ENCODE peak calls at places on chromosomes 3 and 15, in five cellular contexts. U is H9, D is tibial nerve, Q is MM.1S, Y is PC-3. E is an unnamed sample.

GRCh38 chr3:64056616-64057165 is 33.4 kb upstream of the PSMD6 start:
- DNase-seq in Y (peak), D (no peak), U (no peak), Q (no peak), E (no peak)

GRCh38 chr3:44584646-44585501 is at the start of gene ZNF660:
- DNase-seq in D (no peak), U (peak), Q (no peak), Y (peak), E (peak)

GRCh38 chr3:62178032-62178431 is 195.3 kb downstream of the FEZF2 start:
- DNase-seq in U (no peak), D (no peak), Q (no peak), Y (no peak), E (no peak)

GRCh38 chr15:76203346-76203745 is 107.9 kb downstream of the ETFA start:
- DNase-seq in D (no peak), U (no peak), Y (no peak), Q (no peak), E (no peak)

GRCh38 chr3:66379565-66379964 is 121.3 kb downstream of the LRIG1 start:
- DNase-seq in Q (no peak), Y (no peak), U (peak), D (no peak), E (no peak)

GRCh38 chr3:43894176-43895049 is 203.7 kb downstream of the ABHD5 start:
- DNase-seq in Q (peak), U (peak), Y (no peak), D (no peak), E (no peak)

GRCh38 chr3:72727726-72728125 is 120.5 kb downstream of the SHQ1 start:
- DNase-seq in Y (no peak), Q (no peak), U (no peak), D (no peak), E (no peak)

GRCh38 chr3:104526901-104527401 is 839.8 kb upstream of the ALCAM start:
- DNase-seq in Y (no peak), Q (peak), D (no peak), U (no peak), E (no peak)

GRCh38 chr15:42035362-42035761 is 14.5 kb upstream of the PLA2G4E start:
- DNase-seq in U (peak), Y (peak), D (no peak), Q (peak), E (no peak)

GRCh38 chr15:63381301-63382192 is at the start of gene CA12:
- DNase-seq in D (no peak), Y (peak), U (peak), Q (no peak), E (peak)

GRCh38 chr15:73550190-73550589 is 83.0 kb downstream of the NPTN start:
- DNase-seq in Y (no peak), U (no peak), Q (no peak), D (no peak), E (no peak)

GRCh38 chr3:78086150-78086549 is 1046.3 kb downstream of the ROBO2 start:
- DNase-seq in U (no peak), Y (peak), D (no peak), Q (no peak), E (no peak)

GRCh38 chr3:184727357-184728060 is 15.6 kb upstream of the MAGEF1 start:
- DNase-seq in U (peak), Q (peak), Y (peak), D (peak), E (no peak)

GRCh38 chr3:65020233-65020632 is 332.4 kb upstream of the ADAMTS9 start:
- DNase-seq in Y (no peak), U (no peak), Q (no peak), D (no peak), E (no peak)

GRCh38 chr3:114902691-114903101 is 244.4 kb downstream of the ZBTB20 start:
- DNase-seq in U (peak), Y (no peak), D (no peak), Q (no peak), E (no peak)

GRCh38 chr3:53493997-53494791 is at the start of gene CACNA1D:
- DNase-seq in D (no peak), Y (no peak), Q (peak), U (peak), E (no peak)

GRCh38 chr15:58546635-58547627 is 115.1 kb downstream of the LIPC start:
- DNase-seq in D (no peak), U (no peak), Q (no peak), Y (peak), E (no peak)
- H3K27ac ChIP-seq in D (peak), U (no peak), Q (no peak), Y (peak), E (no peak)

DNA sequence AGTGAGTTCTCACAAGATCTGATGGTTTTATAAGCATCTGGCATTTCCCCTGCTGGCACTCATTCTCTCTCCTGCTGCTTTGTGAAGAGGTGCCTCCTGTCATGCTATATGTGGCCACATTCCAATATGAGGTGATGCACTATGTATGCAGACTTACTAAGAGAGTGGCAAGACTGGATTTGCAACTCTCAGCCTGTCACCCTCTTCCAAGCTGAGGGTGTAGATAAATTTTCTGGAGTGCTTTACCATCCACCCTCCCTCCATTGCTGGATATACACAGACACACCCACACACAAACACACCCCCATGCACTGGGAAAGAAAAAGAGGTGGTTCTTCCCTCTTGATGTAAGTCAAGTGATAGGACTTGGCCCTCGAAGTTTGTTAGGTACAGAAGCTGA is 30.2 kb upstream of the CHMP2B start:
- DNase-seq in Y (peak), U (no peak), D (no peak), Q (no peak), E (no peak)
- H3K27ac ChIP-seq in Y (peak), U (no peak), D (no peak), Q (no peak), E (no peak)

DNA sequence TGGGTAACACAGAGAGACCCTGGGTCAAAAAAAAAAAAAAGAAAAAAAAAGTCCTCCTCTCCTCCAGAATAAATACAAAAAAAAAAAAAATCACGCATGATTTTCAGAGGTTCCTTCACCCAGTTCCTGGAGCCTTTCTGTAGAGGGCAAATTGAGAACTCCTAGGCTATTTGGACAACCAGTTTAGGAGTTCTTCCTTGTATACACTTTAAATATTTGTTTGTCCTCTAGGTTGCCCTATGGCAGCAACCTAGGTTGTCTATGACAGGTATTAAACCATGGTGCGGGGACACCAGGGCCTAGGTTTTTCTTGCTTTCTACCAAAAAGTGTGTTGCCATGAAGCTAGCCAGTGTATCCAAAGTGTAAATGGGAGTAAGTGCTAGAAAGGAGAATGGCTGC is 3.8 kb upstream of the ZFYVE19 start:
- DNase-seq in Y (no peak), D (no peak), Q (no peak), U (no peak), E (no peak)
- H3K27ac ChIP-seq in Y (no peak), D (no peak), Q (no peak), U (no peak), E (no peak)

DNA sequence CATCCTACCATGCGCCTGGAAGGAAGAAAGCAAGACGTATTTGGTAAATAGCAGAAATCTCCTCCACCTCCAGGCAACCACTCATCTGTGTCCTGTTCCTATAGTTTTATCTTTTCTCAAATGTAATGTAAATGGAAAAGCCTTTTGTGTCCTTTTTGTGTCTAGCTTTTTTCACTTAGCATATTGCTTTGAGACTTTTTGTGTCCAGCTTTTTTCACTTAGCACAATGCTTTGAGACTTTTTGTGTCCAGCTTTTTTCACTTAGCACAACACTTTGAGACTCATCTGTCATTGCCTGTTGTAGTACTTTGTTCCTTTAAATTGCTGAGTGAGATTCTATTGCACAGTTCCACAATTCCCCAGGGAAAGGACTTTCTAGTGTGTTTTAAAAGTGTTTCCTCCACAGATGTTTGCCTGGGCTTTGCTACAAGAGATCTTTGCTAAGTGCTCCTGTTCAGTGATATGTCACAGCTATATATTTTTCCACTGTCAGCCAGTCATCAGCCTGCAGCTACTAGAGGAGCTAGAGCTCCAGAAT is 27.9 kb upstream of the MUC13 start:
- DNase-seq in U (no peak), Y (no peak), D (no peak), Q (no peak), E (no peak)
- H3K27ac ChIP-seq in U (no peak), Y (no peak), D (no peak), Q (no peak), E (no peak)

GRCh38 chr3:106688463-106688862 is 688.8 kb upstream of the CCDC54 start:
- DNase-seq in D (no peak), Y (peak), U (no peak), Q (no peak), E (no peak)
- H3K27ac ChIP-seq in D (no peak), Y (no peak), U (no peak), Q (no peak), E (no peak)

GRCh38 chr15:66772967-66773873 is 71.2 kb downstream of the SMAD6 start:
- DNase-seq in Y (no peak), U (no peak), D (no peak), Q (no peak), E (no peak)
- H3K27ac ChIP-seq in Y (no peak), U (no peak), D (peak), Q (no peak), E (no peak)

DNA sequence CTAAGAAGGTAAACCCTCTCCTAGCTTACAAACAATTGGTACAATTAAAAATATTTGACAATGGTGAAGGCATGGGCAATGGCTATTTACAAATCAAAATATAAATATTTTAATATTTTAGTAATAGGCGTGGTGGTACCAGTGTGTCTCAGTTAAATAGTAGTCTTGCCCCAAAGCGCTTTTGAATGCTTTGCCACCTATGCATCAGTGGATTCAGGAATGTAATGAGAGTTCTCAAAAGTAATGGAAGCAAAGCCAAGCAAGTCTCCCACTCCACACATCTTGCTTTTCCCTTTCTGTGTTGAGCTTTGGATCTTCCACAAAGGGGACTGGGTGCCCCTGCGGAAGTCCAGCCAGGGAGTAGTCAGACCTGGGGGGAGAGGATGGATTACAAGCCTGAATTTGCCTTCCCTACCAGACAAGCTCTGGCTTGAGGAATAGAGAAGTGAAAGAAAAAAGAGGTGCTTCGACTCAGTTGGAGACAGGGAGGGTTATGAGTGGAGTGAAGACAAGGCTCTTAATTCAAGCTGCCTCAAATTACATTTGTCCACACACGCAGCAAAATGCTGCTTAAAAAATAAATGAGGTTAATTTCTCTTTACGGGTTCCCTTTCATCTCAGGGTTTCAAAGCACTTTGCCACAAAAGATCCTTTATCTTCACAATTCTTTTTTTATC is 48.9 kb upstream of the SLC4A7 start:
- DNase-seq in Q (no peak), D (no peak), U (peak), Y (no peak), E (no peak)
- H3K27ac ChIP-seq in Q (no peak), D (peak), U (peak), Y (peak), E (no peak)

GRCh38 chr15:89576417-89576773 is 1.1 kb downstream of the TICRR start:
- DNase-seq in U (no peak), Q (no peak), D (no peak), Y (no peak), E (no peak)

GRCh38 chr15:89577776-89578115 is 2.5 kb downstream of the TICRR start:
- DNase-seq in D (no peak), U (no peak), Y (no peak), Q (no peak), E (no peak)

GRCh38 chr15:89578146-89578545 is 2.9 kb downstream of the TICRR start:
- DNase-seq in Y (no peak), U (no peak), Q (no peak), D (no peak), E (no peak)

GRCh38 chr15:89575146-89575655 is at the start of gene TICRR:
- DNase-seq in U (peak), Q (peak), D (peak), Y (peak), E (peak)

GRCh38 chr15:89575656-89576416 is 567 bp downstream of the TICRR start:
- DNase-seq in D (no peak), Q (peak), Y (no peak), U (peak), E (peak)
- H3K27ac ChIP-seq in D (no peak), Q (peak), Y (peak), U (no peak), E (no peak)

GRCh38 chr3:47897954-47898353 is 95.0 kb downstream of the DHX30 start:
- DNase-seq in D (no peak), Y (no peak), Q (no peak), U (no peak), E (no peak)
- H3K27ac ChIP-seq in D (no peak), Y (no peak), Q (no peak), U (no peak), E (no peak)